ENCODE peak calls at places on chromosomes 11 and 22, in four cellular contexts. K, B, R and M are unnamed samples.

GRCh38 chr22:23856721-23857605 is 712 bp upstream of the SLC2A11 start:
- DNase-seq in K (peak), R (peak), B (no peak), M (peak)

GRCh38 chr22:31682751-31683150 is 20.7 kb upstream of the PISD start:
- DNase-seq in R (no peak), K (no peak), B (no peak), M (no peak)

GRCh38 chr22:24727218-24727851 is 47.2 kb downstream of the PIWIL3 start:
- DNase-seq in B (peak), R (no peak), K (no peak), M (no peak)

GRCh38 chr11:78202733-78203167 is 14.0 kb downstream of the USP35 start:
- DNase-seq in K (no peak), R (no peak), B (no peak), M (no peak)

GRCh38 chr11:105153392-105153791 is 13.8 kb upstream of the CARD18 start:
- DNase-seq in K (no peak), B (no peak), R (no peak), M (no peak)

GRCh38 chr22:28955817-28956216 is 72.4 kb downstream of the ZNRF3 start:
- DNase-seq in R (no peak), B (no peak), K (no peak), M (no peak)

GRCh38 chr11:66607126-66607834 is 9.2 kb upstream of the RBM14 start:
- DNase-seq in K (no peak), R (no peak), B (no peak), M (no peak)

GRCh38 chr11:77705195-77705876 is 67.7 kb upstream of the CLNS1A start:
- DNase-seq in K (peak), R (no peak), B (peak), M (no peak)

GRCh38 chr11:34242037-34242625 is 115.7 kb downstream of the ABTB2 start:
- DNase-seq in R (no peak), B (no peak), K (no peak), M (no peak)

GRCh38 chr11:117907276-117908110 is 21.7 kb downstream of the TMPRSS13 start:
- DNase-seq in K (peak), B (peak), R (peak), M (peak)

GRCh38 chr22:20576445-20576816 is 69.0 kb downstream of the MED15 start:
- DNase-seq in B (no peak), R (no peak), K (no peak), M (no peak)

GRCh38 chr11:64286801-64287159 is 1.1 kb downstream of the GPR137 start:
- DNase-seq in B (no peak), R (no peak), K (no peak), M (no peak)

GRCh38 chr11:64287676-64288352 is 2.2 kb downstream of the GPR137 start:
- DNase-seq in K (no peak), R (no peak), B (no peak), M (no peak)

GRCh38 chr11:64289011-64289564 is 2.0 kb upstream of the KCNK4 start:
- DNase-seq in R (no peak), B (no peak), K (no peak), M (no peak)

GRCh38 chr11:64290352-64290751 is 750 bp upstream of the KCNK4 start:
- DNase-seq in B (no peak), R (no peak), K (no peak), M (no peak)

DNA sequence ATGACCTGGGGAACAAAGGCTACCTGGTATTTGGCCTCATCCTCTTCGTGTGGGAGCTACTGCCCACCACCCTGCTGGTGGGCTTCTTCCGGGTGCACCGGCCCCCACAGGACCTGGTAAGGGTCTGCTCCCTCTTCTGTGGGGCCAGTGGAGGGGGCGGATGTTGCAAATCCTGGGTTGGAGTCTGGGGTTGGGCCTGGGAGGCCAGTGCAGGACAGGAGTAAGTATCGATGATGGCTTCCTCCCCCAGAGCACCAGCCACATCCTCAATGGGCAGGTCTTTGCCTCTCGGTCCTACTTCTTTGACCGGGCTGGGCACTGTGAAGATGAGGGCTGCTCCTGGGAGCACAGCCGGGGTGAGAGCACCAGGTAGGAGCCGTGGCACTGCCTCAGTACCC is 2.7 kb downstream of the GPR137 start:
- DNase-seq in K (no peak), R (no peak), B (no peak), M (no peak)
- H3K9ac ChIP-seq in K (no peak), R (no peak), B (no peak), M (no peak)

GRCh38 chr22:40681451-40681850 is 2.2 kb downstream of the MCHR1 start:
- DNase-seq in R (no peak), K (no peak), B (no peak), M (no peak)

GRCh38 chr22:40685406-40685805 is 6.1 kb downstream of the MCHR1 start:
- DNase-seq in K (no peak), R (no peak), B (no peak), M (no peak)

GRCh38 chr22:40687706-40688105 is 8.4 kb downstream of the MCHR1 start:
- DNase-seq in R (no peak), K (no peak), B (no peak), M (no peak)

GRCh38 chr22:40680819-40681183 is 1.5 kb downstream of the MCHR1 start:
- DNase-seq in B (no peak), R (no peak), K (no peak), M (no peak)

DNA sequence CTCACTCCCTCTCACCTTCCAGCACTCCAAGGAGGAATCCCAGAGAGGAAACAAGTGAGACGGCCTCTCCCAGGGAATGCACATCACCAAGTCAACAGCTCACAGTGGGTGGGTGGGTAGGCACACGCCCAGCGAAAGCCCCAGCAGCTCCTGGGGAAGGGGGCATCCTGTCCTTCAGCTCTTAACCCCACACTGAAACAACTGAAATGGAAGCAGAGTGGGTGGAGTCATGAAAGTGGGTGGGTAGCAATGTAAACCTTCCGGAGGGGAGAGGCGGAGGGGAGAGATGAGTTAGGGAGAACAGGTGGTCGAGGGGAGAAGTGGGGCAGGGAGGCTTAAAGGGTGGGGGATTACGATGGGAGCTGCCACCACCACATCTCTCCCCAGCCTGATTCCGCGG is 5.4 kb downstream of the MCHR1 start:
- DNase-seq in K (peak), B (no peak), R (no peak), M (peak)
- H3K9ac ChIP-seq in K (peak), B (no peak), R (no peak), M (no peak)

GRCh38 chr22:39528681-39529486 is 3.7 kb downstream of the RPS19BP1 start:
- DNase-seq in R (peak), K (peak), B (peak), M (peak)

GRCh38 chr22:39529487-39529851 is 3.1 kb downstream of the RPS19BP1 start:
- DNase-seq in B (no peak), R (no peak), K (no peak), M (no peak)

GRCh38 chr22:39530692-39531331 is 1.7 kb downstream of the RPS19BP1 start:
- DNase-seq in B (no peak), R (peak), K (peak), M (peak)

GRCh38 chr22:39528080-39528661 is 4.4 kb downstream of the RPS19BP1 start:
- DNase-seq in B (no peak), K (peak), R (no peak), M (peak)

DNA sequence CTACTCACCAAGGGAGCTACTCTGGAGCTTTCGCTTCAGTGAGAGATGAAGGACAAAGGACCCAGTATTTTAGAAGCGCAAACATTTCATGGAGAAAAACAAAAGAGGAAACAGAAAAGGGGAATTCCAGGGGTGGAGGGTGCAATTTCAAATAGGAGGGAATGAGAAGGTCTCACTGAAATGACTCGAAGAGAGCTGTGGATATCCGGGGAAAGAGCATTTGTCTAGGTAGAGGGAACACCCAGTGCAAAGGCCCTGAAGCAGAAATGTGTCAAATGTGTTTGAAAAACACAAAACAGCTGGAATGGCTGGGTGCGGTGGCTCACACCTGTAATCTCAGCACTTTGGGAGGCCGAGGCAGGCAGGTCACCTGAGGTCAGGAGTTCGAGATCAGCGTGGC is 2.4 kb downstream of the RPS19BP1 start:
- DNase-seq in K (no peak), R (no peak), B (no peak), M (no peak)
- H3K9ac ChIP-seq in K (no peak), R (no peak), B (no peak), M (no peak)

GRCh38 chr22:22746963-22747933 is 102.8 kb downstream of the GGTLC2 start:
- DNase-seq in B (no peak), R (no peak), K (no peak), M (no peak)

GRCh38 chr22:22744412-22745224 is 100.2 kb downstream of the GGTLC2 start:
- DNase-seq in B (no peak), K (no peak), R (no peak), M (no peak)

GRCh38 chr22:22745225-22746060 is 101.0 kb downstream of the GGTLC2 start:
- DNase-seq in K (peak), B (no peak), R (peak), M (peak)

GRCh38 chr22:22748297-22748743 is 103.9 kb downstream of the GGTLC2 start:
- DNase-seq in R (peak), B (no peak), K (peak), M (peak)

DNA sequence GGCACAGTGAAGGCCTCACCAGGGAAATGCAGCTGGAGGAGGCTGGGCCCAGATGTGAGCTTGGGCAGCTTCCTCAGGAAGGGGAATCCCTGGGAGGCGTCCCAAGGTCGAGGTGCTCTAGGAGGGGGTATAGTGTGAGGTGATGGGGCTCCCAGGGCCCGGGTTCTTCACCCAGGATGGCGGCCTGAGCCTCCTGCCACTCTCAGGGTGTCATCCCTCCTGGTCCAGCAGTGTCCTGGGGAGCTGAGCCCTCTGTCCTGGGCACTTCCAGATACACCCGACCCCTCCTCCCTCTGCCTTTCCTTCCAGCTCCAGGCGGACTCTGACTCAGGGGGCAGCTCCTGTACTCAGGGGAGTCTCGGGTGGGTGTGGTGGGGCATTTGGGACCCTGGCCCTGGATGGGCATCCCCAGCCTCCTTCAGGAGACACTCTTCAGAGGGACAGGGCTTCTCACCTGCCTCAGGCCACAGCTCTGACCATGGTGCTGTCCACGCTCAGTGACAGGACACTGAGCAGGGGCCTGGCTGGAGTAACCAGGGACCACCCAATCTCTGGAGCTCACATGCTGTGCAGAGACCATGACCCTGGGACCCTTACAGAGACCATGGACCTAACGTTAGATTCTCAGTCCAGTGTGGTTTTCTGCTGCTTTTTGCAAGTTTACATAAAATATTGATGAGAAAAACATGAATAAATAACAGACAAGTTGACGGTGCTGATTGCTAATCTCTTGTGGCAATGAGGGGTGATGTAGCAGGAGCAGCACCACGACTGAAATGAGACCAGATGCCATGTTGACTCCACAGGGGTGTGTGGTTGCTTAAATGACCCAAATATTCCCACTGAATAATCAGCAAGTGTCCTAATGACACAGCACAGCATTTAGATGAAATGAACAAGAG is 101.9 kb downstream of the GGTLC2 start:
- DNase-seq in K (no peak), R (no peak), B (no peak), M (no peak)
- H3K9ac ChIP-seq in K (no peak), R (no peak), B (no peak), M (no peak)

DNA sequence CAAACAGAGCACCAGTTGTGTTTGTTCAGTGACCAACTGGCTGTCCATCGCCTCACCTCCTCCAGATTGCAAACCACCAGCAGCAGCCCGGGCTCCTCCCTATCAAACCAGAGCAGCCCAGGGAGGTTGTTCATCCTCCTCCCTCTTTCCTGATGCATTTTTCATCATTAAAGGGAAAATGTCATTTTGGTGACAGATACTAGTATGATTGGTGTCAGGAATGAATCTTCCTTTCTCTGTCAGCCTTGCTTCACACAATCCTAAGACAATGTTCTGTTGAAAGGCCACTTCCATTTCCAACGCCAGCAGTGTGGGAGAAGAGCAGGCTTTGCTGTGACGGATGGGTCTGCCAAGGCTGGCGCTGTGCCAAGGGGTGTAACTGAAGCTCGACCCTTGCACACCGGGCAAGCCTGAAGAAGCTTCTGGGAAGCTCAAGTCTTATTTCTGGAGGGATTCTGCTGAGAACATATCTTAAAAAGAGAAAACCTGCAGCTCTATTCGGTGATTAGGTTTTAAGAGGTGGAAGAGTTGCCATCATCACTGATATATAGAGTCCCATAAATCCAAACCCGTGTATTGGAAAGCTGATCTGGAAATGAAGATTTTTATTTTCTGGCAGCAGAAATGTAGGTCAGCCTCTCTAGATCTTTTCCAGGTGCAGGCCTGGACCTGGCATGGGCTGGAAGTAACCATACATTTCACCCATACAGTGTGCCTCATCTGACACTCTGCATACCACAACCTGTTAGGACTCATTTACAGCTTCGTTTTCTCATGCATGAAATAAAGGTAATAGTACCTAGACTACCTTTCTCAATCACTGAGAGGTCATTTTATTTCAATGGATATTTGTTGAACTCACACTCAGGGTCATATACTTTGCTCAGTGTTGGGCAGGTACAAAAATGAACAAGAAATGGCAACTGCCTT is 524.5 kb downstream of the NTM start:
- DNase-seq in R (no peak), B (no peak), K (no peak), M (no peak)
- H3K9ac ChIP-seq in R (no peak), B (no peak), K (no peak), M (no peak)

GRCh38 chr11:127898422-127899365 is 688.7 kb downstream of the ETS1 start:
- DNase-seq in K (no peak), R (no peak), B (no peak), M (no peak)

DNA sequence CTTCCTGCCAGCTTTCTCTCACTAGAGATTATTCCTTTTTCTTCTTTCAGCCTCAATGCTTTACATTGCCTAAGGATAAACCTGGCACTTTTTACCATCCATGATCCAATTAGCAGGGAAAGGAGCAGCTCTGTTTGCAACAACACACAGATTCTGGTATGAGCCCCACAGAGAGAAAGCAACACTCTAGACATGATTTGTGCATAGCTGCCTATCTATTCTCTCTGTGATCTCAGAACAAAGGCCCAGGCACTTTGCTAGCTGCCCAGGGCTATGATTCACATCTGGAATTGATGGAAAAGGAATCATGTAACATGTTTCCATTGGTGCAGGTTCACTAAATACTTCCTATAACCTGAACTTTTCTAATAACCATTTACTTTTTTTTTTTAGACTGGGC is 685.0 kb downstream of the ETS1 start:
- DNase-seq in B (no peak), K (no peak), R (peak), M (no peak)
- H3K9ac ChIP-seq in B (no peak), K (no peak), R (no peak), M (no peak)

GRCh38 chr22:35619336-35620094 is 2.4 kb upstream of the MB start:
- DNase-seq in R (no peak), K (no peak), B (no peak), M (peak)

GRCh38 chr22:35621446-35621845 is 4.3 kb upstream of the MB start:
- DNase-seq in K (no peak), R (no peak), B (no peak), M (no peak)

GRCh38 chr22:35624547-35624946 is 7.4 kb upstream of the MB start:
- DNase-seq in B (no peak), K (no peak), R (no peak), M (no peak)

GRCh38 chr22:35620624-35621245 is 3.6 kb upstream of the MB start:
- DNase-seq in K (peak), B (no peak), R (peak), M (no peak)

DNA sequence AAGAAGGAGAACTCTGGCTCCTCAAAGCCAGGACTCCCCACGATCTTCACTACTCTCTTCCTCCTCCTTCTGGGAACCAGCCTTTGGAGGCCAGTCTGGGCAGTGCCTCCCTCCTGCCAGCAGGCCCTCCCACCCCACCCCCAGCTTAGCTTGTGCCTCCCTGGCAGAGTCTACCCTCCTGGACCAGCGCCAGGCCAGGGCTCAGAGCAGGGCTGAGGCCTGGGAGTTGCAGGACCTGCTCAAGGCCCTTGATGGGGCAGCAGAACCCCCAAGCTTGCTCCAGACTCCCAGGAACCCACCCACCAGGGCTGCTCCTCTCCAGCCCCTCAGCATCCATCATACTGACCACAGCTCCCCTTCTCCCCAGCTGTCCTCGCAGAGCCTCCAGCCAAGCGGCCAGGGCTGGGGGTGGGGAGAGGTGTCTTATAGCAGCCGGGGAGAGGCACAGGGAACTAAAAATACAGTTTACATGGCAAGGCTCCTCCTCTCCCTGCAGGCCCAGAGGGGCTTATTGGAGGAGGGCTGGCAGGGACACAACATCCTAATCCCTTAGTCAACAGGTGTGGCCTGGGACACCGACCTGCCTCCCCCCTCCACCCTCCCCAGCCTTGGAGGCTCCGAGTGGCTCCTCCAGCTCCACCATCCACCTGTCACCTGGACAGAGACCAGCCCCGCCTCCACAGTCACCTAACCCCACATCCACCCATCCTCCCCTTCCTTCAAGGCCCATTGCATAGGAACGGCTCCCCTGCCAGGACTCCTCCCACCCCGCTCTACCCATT is 5.2 kb upstream of the MB start:
- DNase-seq in R (peak), K (peak), B (no peak), M (peak)
- H3K9ac ChIP-seq in R (no peak), K (no peak), B (no peak), M (no peak)